ENCODE peak calls at places on chromosomes 4 and X, in six cellular contexts. One of them, this sample, is unnamed.

GRCh38 chr4:95263391-95263790 is 285.4 kb downstream of the UNC5C start:
- DNase-seq in right lobe of liver: no peak
- DNase-seq in IMR-90: peak; percentile 6
- DNase-seq in colonic mucosa: no peak
- DNase-seq in ELF-1: no peak
- DNase-seq in psoas muscle: no peak
- DNase-seq in this sample: no peak

GRCh38 chr4:164481306-164482091 is 272.4 kb upstream of the SMIM31 start:
- DNase-seq in IMR-90: no peak
- DNase-seq in psoas muscle: no peak
- DNase-seq in colonic mucosa: no peak
- DNase-seq in right lobe of liver: no peak
- DNase-seq in ELF-1: no peak
- DNase-seq in this sample: no peak

GRCh38 chrX:115898382-115899001 is 272.1 kb upstream of the AGTR2 start:
- DNase-seq in ELF-1: peak; percentile 64
- DNase-seq in IMR-90: peak; percentile 29
- DNase-seq in right lobe of liver: no peak
- DNase-seq in colonic mucosa: peak; percentile 79
- DNase-seq in psoas muscle: peak; percentile 30
- DNase-seq in this sample: peak; percentile 85

GRCh38 chr4:113998531-113998930 is 19.1 kb upstream of the ARSJ start:
- DNase-seq in IMR-90: no peak
- DNase-seq in colonic mucosa: no peak
- DNase-seq in psoas muscle: no peak
- DNase-seq in right lobe of liver: no peak
- DNase-seq in ELF-1: no peak
- DNase-seq in this sample: no peak

GRCh38 chrX:23737413-23737812 is 5.7 kb downstream of the ACOT9 start:
- DNase-seq in ELF-1: no peak
- DNase-seq in IMR-90: peak; percentile 26
- DNase-seq in psoas muscle: no peak
- DNase-seq in right lobe of liver: no peak
- DNase-seq in colonic mucosa: no peak
- DNase-seq in this sample: no peak

GRCh38 chr4:102344955-102345794 is at the start of gene SLC39A8:
- DNase-seq in IMR-90: peak; percentile 44
- DNase-seq in colonic mucosa: peak; percentile 95
- DNase-seq in ELF-1: peak; percentile 95
- DNase-seq in right lobe of liver: peak; percentile 95
- DNase-seq in psoas muscle: peak; percentile 83
- DNase-seq in this sample: peak; percentile 88

GRCh38 chrX:135985123-135985973 is at the start of gene SLC9A6:
- DNase-seq in ELF-1: peak; percentile 84
- DNase-seq in colonic mucosa: peak; percentile 76
- DNase-seq in right lobe of liver: peak; percentile 82
- DNase-seq in psoas muscle: peak; percentile 73
- DNase-seq in IMR-90: peak; percentile 17
- DNase-seq in this sample: peak; percentile 70

GRCh38 chr4:168811793-168812651 is 198.0 kb downstream of the CBR4 start:
- DNase-seq in colonic mucosa: no peak
- DNase-seq in IMR-90: peak; percentile 79
- DNase-seq in ELF-1: peak; percentile 52
- DNase-seq in right lobe of liver: no peak
- DNase-seq in psoas muscle: no peak
- DNase-seq in this sample: no peak

GRCh38 chr4:15054546-15054945 is 52.3 kb downstream of the CPEB2 start:
- DNase-seq in right lobe of liver: no peak
- DNase-seq in IMR-90: no peak
- DNase-seq in ELF-1: no peak
- DNase-seq in colonic mucosa: no peak
- DNase-seq in psoas muscle: no peak
- DNase-seq in this sample: no peak

This sample was measured in body of pancreas.